ENCODE peak calls at places on chromosomes 1 and 21, in four cellular contexts. X is foreskin fibroblast; P is CD8-positive, alpha-beta T cell; R is mesendoderm. H is an unnamed sample.
A peak's percentile ranks its signal among the peaks of the same experiment; 100 is the strongest.

GRCh38 chr1:241592273-241592958 is 47.8 kb downstream of the CHML start:
- DNase-seq in R (no peak), P (no peak), X (peak; percentile 70), H (no peak)

GRCh38 chr1:44675186-44675585 is 672 bp downstream of the ARMH1 start:
- DNase-seq in P (no peak), X (no peak), R (no peak), H (peak; percentile 44)

GRCh38 chr1:213947200-213947775 is 40.5 kb upstream of the PROX1 start:
- DNase-seq in X (no peak), R (no peak), P (no peak), H (no peak)

GRCh38 chr1:88021529-88021928 is 662.5 kb upstream of the PKN2 start:
- DNase-seq in P (no peak), R (peak; percentile 6), X (no peak), H (no peak)

GRCh38 chr1:234957330-234958065 is 171.1 kb downstream of the TOMM20 start:
- DNase-seq in X (peak; percentile 89), R (peak; percentile 90), P (no peak), H (no peak)

GRCh38 chr1:216617081-216617480 is 106.1 kb downstream of the ESRRG start:
- DNase-seq in R (no peak), P (no peak), X (no peak), H (no peak)

GRCh38 chr1:88662723-88663122 is 21.4 kb upstream of the PKN2 start:
- DNase-seq in X (no peak), P (no peak), R (peak; percentile 28), H (no peak)

GRCh38 chr1:182035097-182035770 is 26.3 kb downstream of the ZNF648 start:
- DNase-seq in X (no peak), P (no peak), R (peak; percentile 79), H (no peak)

GRCh38 chr1:225877570-225877969 is 4.6 kb downstream of the TMEM63A start:
- DNase-seq in X (no peak), R (peak; percentile 78), P (peak; percentile 27), H (peak; percentile 68)

GRCh38 chr21:43031121-43031624 is 44.5 kb downstream of the CBS start:
- DNase-seq in X (no peak), R (no peak), P (no peak), H (peak; percentile 36)

GRCh38 chr1:47212636-47213229 is 19.3 kb downstream of the TAL1 start:
- DNase-seq in P (no peak), R (no peak), X (no peak), H (no peak)

GRCh38 chr1:174890024-174890423 is 109.7 kb upstream of the CACYBP start:
- DNase-seq in P (no peak), X (no peak), R (no peak), H (no peak)

GRCh38 chr1:154729031-154729442 is 121.1 kb upstream of the ADAR start:
- DNase-seq in R (peak; percentile 46), P (no peak), X (no peak), H (no peak)

GRCh38 chr1:23651069-23651808 is 40.4 kb upstream of the RPL11 start:
- DNase-seq in P (no peak), X (no peak), R (peak; percentile 43), H (no peak)

GRCh38 chr1:216566809-216567208 is 143.6 kb upstream of the USH2A start:
- DNase-seq in R (peak; percentile 27), P (no peak), X (peak; percentile 7), H (no peak)

GRCh38 chr1:4730078-4730477 is 75.7 kb downstream of the AJAP1 start:
- DNase-seq in P (no peak), R (no peak), X (no peak), H (no peak)

GRCh38 chr1:202998836-202999750 is 8.1 kb upstream of the TMEM183A start:
- DNase-seq in X (peak; percentile 31), R (peak; percentile 35), P (peak; percentile 56), H (no peak)

GRCh38 chr21:28737671-28738279 is 254.9 kb downstream of the LTN1 start:
- DNase-seq in R (peak; percentile 30), P (no peak), X (no peak), H (no peak)

GRCh38 chr1:2598329-2598931 is 11.9 kb downstream of the PRXL2B start:
- DNase-seq in R (no peak), X (no peak), P (no peak), H (peak; percentile 18)

GRCh38 chr1:1360511-1361169 is 2.3 kb upstream of the MXRA8 start:
- DNase-seq in R (peak; percentile 90), P (no peak), X (peak; percentile 96), H (peak; percentile 74)

GRCh38 chr1:6465461-6466005 is 440 bp downstream of the TNFRSF25 start:
- DNase-seq in X (no peak), P (peak; percentile 43), R (no peak), H (no peak)

GRCh38 chr1:54275349-54275748 is 75.4 kb downstream of the MRPL37 start:
- DNase-seq in R (peak; percentile 60), X (peak; percentile 74), P (no peak), H (no peak)

GRCh38 chr1:203116048-203116810 is 11.3 kb upstream of the ADORA1 start:
- DNase-seq in X (no peak), R (no peak), P (no peak), H (no peak)

GRCh38 chr1:197180252-197180878 is 33.9 kb upstream of the ASPM start:
- DNase-seq in P (no peak), R (peak; percentile 56), X (peak; percentile 34), H (no peak)

GRCh38 chr1:4553761-4554160 is 100.6 kb upstream of the AJAP1 start:
- DNase-seq in P (no peak), R (no peak), X (no peak), H (no peak)

GRCh38 chr21:38377165-38378093 is 120.6 kb downstream of the KCNJ15 start:
- DNase-seq in X (no peak), P (no peak), R (peak; percentile 29), H (no peak)

GRCh38 chr1:169236143-169236542 is 129.7 kb downstream of the ATP1B1 start:
- DNase-seq in P (no peak), R (no peak), X (no peak), H (no peak)

GRCh38 chr1:183699643-183700160 is 46.6 kb upstream of the APOBEC4 start:
- DNase-seq in R (peak; percentile 23), X (peak; percentile 13), P (no peak), H (no peak)

GRCh38 chr1:37480125-37480466 is 5.7 kb downstream of the ZC3H12A start:
- DNase-seq in R (no peak), P (no peak), X (no peak), H (no peak)

GRCh38 chr1:110218137-110218536 is 8.0 kb downstream of the KCNC4 start:
- DNase-seq in P (no peak), X (no peak), R (peak; percentile 83), H (no peak)

GRCh38 chr1:56024155-56024554 is 555.2 kb downstream of the PLPP3 start:
- DNase-seq in X (no peak), R (no peak), P (no peak), H (no peak)

GRCh38 chr1:161506336-161507223 is 1.3 kb downstream of the FCGR2A start:
- DNase-seq in X (no peak), R (no peak), P (no peak), H (peak; percentile 76)

GRCh38 chr1:18809953-18810899 is 49.2 kb downstream of the TAS1R2 start:
- DNase-seq in X (no peak), R (no peak), P (no peak), H (no peak)

GRCh38 chr1:199898654-199899053 is 128.9 kb upstream of the NR5A2 start:
- DNase-seq in P (no peak), X (no peak), R (no peak), H (no peak)

GRCh38 chr1:20413791-20414140 is 72.2 kb downstream of the CAMK2N1 start:
- DNase-seq in P (no peak), X (no peak), R (no peak), H (no peak)

DNA sequence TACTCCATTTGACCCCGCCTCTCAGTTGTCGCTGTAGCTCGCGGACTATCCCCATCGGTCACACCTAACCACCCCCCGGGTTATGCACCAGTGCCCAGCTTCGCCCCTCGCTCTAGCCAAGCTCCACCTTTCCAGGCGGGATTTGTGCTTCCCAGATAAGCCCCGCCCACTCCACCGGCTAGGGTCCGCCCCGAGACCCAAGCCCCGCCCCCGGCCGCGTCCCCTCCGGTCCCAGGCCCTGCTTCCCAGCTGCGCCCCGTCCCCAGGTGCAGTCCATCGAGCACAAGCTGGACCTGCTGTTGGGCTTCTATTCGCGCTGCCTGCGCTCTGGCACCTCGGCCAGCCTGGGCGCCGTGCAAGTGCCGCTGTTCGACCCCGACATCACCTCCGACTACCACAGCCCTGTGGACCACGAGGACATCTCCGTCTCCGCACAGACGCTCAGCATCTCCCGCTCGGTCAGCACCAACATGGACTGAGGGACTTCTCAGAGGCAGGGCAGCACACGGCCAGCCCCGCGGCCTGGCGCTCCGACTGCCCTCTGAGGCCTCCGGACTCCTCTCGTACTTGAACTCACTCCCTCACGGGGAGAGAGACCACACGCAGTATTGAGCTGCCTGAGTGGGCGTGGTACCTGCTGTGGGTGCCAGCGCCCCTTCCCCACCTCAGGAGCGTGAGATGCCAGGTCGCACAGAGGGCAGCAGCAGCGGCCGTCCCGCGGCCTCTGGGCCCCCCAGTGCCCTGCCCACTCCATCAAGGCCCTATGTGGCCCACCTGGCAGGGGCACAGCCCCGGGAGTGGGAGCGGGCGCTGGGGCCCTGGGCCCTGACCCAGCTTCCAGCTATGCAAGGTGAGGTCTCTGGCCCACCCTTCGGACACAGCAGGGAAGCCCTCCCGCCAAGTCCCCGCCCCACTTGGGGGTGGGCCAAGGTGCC is 23.9 kb downstream of the CITED4 start:
- DNase-seq in R (no peak), X (no peak), P (no peak), H (no peak)
- H3K4me3 ChIP-seq in R (no peak overlapping the region), X (no peak overlapping the region), P (no peak overlapping the region), H (no peak overlapping the region)

GRCh38 chr21:41759926-41760325 is 6.9 kb downstream of the RIPK4 start:
- DNase-seq in X (no peak), P (no peak), R (no peak), H (no peak)

GRCh38 chr21:41762753-41763152 is 4.1 kb downstream of the RIPK4 start:
- DNase-seq in X (no peak), R (no peak), P (no peak), H (no peak)

GRCh38 chr21:41762236-41762635 is 4.6 kb downstream of the RIPK4 start:
- DNase-seq in P (no peak), X (no peak), R (peak; percentile 82), H (no peak)

GRCh38 chr21:41760411-41760810 is 6.4 kb downstream of the RIPK4 start:
- DNase-seq in R (no peak), P (no peak), X (no peak), H (no peak)

GRCh38 chr21:41761211-41762181 is 5.4 kb downstream of the RIPK4 start:
- DNase-seq in R (no peak), P (no peak), X (peak; percentile 47), H (peak; percentile 88)
- H3K4me3 ChIP-seq in R (peak overlapping the region; percentile 5), P (no peak overlapping the region), X (peak overlapping the region; percentile 10), H (peak overlapping the region; percentile 25)

GRCh38 chr1:29592731-29593130 is 356.4 kb downstream of the PTPRU start:
- DNase-seq in P (no peak), R (peak; percentile 13), X (no peak), H (no peak)
- H3K4me3 ChIP-seq in P (no peak overlapping the region), R (no peak overlapping the region), X (no peak overlapping the region), H (no peak overlapping the region)

DNA sequence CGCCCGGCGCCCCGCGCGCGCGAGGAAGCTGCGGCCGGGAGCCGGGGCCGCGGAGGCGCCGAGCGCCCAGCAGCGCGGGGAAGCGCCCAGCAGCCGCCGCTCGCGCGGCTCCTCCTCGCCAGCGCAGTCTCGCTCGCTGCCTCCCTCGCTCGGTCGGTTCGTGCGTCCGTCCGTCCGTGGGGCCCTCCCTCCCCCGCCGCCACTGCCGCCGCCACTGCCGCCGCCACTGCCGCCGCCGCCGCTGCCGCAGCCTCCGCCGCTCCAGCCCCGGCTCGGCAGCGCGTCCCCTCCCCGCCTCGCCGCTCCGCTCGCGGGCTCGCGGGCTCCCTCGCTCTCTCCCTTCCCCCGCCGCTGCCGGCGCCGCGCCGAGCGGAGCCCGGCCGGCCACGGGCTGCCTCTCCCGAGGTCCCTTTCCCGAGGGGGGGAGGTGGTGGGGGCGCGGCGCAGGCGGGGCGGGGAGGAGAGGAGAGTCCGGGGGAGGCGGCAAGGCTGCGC is at the start of gene KCND3:
- DNase-seq in X (peak; percentile 29), R (peak; percentile 13), P (no peak), H (peak; percentile 78)
- H3K4me3 ChIP-seq in X (peak within 1 kb of the TSS; percentile 54), R (no peak within 1 kb of the TSS), P (no peak within 1 kb of the TSS), H (peak within 1 kb of the TSS; percentile 58)